ENCODE peak calls at places on chromosomes 11 and 22, in nine cellular contexts. One of them, this sample, is unnamed.
A peak's percentile ranks its signal among the peaks of the same experiment; 100 is the strongest.

GRCh38 chr11:102572537-102573220 is 42.1 kb upstream of the MMP7 start:
- DNase-seq in K562: no peak
- DNase-seq in SK-N-SH: no peak
- DNase-seq in HepG2: no peak
- DNase-seq in H1: no peak
- DNase-seq in upper lobe of left lung: no peak
- DNase-seq in suprapubic skin: no peak
- DNase-seq in stomach: no peak
- DNase-seq in sigmoid colon: no peak
- DNase-seq in this sample: no peak

GRCh38 chr11:17275376-17276235 is 933 bp upstream of the NUCB2 start:
- DNase-seq in sigmoid colon: no peak
- DNase-seq in HepG2: peak; percentile 48
- DNase-seq in upper lobe of left lung: no peak
- DNase-seq in SK-N-SH: no peak
- DNase-seq in K562: no peak
- DNase-seq in H1: no peak
- DNase-seq in stomach: no peak
- DNase-seq in suprapubic skin: no peak
- DNase-seq in this sample: no peak

GRCh38 chr11:87463486-87464102 is 425.9 kb downstream of the TMEM135 start:
- DNase-seq in SK-N-SH: peak; percentile 5
- DNase-seq in suprapubic skin: no peak
- DNase-seq in sigmoid colon: no peak
- DNase-seq in K562: peak; percentile 17
- DNase-seq in HepG2: peak; percentile 38
- DNase-seq in H1: no peak
- DNase-seq in upper lobe of left lung: no peak
- DNase-seq in stomach: no peak
- DNase-seq in this sample: no peak

GRCh38 chr11:127056338-127056971 is 55.9 kb upstream of the KIRREL3 start:
- DNase-seq in upper lobe of left lung: no peak
- DNase-seq in H1: no peak
- DNase-seq in sigmoid colon: no peak
- DNase-seq in stomach: no peak
- DNase-seq in HepG2: no peak
- DNase-seq in SK-N-SH: peak; percentile 29
- DNase-seq in K562: peak; percentile 18
- DNase-seq in suprapubic skin: no peak
- DNase-seq in this sample: no peak

GRCh38 chr22:42928969-42929837 is 72.1 kb upstream of the ARFGAP3 start:
- DNase-seq in upper lobe of left lung: no peak
- DNase-seq in H1: no peak
- DNase-seq in suprapubic skin: no peak
- DNase-seq in K562: no peak
- DNase-seq in sigmoid colon: no peak
- DNase-seq in HepG2: peak; percentile 73
- DNase-seq in SK-N-SH: no peak
- DNase-seq in stomach: no peak
- DNase-seq in this sample: no peak

GRCh38 chr11:116605543-116605942 is 167.2 kb downstream of the BUD13 start:
- DNase-seq in sigmoid colon: peak; percentile 20
- DNase-seq in HepG2: peak; percentile 58
- DNase-seq in SK-N-SH: no peak
- DNase-seq in suprapubic skin: no peak
- DNase-seq in stomach: peak; percentile 30
- DNase-seq in upper lobe of left lung: no peak
- DNase-seq in K562: peak; percentile 70
- DNase-seq in H1: peak; percentile 58
- DNase-seq in this sample: peak; percentile 19

GRCh38 chr11:76206327-76207081 is at the start of gene WNT11:
- DNase-seq in sigmoid colon: no peak
- DNase-seq in upper lobe of left lung: peak; percentile 93
- DNase-seq in H1: no peak
- DNase-seq in K562: peak; percentile 88
- DNase-seq in SK-N-SH: peak; percentile 84
- DNase-seq in suprapubic skin: no peak
- DNase-seq in HepG2: no peak
- DNase-seq in stomach: peak; percentile 71
- DNase-seq in this sample: peak; percentile 82

GRCh38 chr11:3615998-3616397 is 25.8 kb downstream of the ART5 start:
- DNase-seq in upper lobe of left lung: no peak
- DNase-seq in SK-N-SH: no peak
- DNase-seq in K562: no peak
- DNase-seq in H1: no peak
- DNase-seq in stomach: no peak
- DNase-seq in sigmoid colon: peak; percentile 28
- DNase-seq in HepG2: no peak
- DNase-seq in suprapubic skin: peak; percentile 40
- DNase-seq in this sample: no peak

GRCh38 chr11:9992306-9992705 is 301.7 kb downstream of the SBF2 start:
- DNase-seq in suprapubic skin: no peak
- DNase-seq in upper lobe of left lung: no peak
- DNase-seq in stomach: no peak
- DNase-seq in SK-N-SH: no peak
- DNase-seq in H1: no peak
- DNase-seq in K562: no peak
- DNase-seq in HepG2: no peak
- DNase-seq in sigmoid colon: no peak
- DNase-seq in this sample: no peak

GRCh38 chr22:24695958-24696511 is 78.5 kb downstream of the PIWIL3 start:
- DNase-seq in suprapubic skin: no peak
- DNase-seq in sigmoid colon: no peak
- DNase-seq in upper lobe of left lung: peak; percentile 77
- DNase-seq in K562: peak; percentile 36
- DNase-seq in H1: no peak
- DNase-seq in HepG2: no peak
- DNase-seq in stomach: peak; percentile 47
- DNase-seq in SK-N-SH: no peak
- DNase-seq in this sample: no peak

GRCh38 chr11:121614661-121615240 is 162.0 kb upstream of the SORL1-AS1 start:
- DNase-seq in stomach: no peak
- DNase-seq in K562: no peak
- DNase-seq in upper lobe of left lung: no peak
- DNase-seq in HepG2: no peak
- DNase-seq in sigmoid colon: no peak
- DNase-seq in suprapubic skin: no peak
- DNase-seq in SK-N-SH: no peak
- DNase-seq in H1: peak; percentile 39
- DNase-seq in this sample: no peak

GRCh38 chr11:108019870-108020540 is 11.3 kb downstream of the CUL5 start:
- DNase-seq in stomach: no peak
- DNase-seq in K562: peak; percentile 24
- DNase-seq in suprapubic skin: no peak
- DNase-seq in H1: no peak
- DNase-seq in upper lobe of left lung: no peak
- DNase-seq in HepG2: peak; percentile 8
- DNase-seq in SK-N-SH: no peak
- DNase-seq in sigmoid colon: no peak
- DNase-seq in this sample: no peak

GRCh38 chr22:37126383-37126782 is 16.9 kb upstream of the TMPRSS6 start:
- DNase-seq in suprapubic skin: no peak
- DNase-seq in SK-N-SH: no peak
- DNase-seq in sigmoid colon: no peak
- DNase-seq in stomach: no peak
- DNase-seq in HepG2: peak; percentile 20
- DNase-seq in upper lobe of left lung: no peak
- DNase-seq in K562: peak; percentile 52
- DNase-seq in H1: no peak
- DNase-seq in this sample: no peak

GRCh38 chr11:65662247-65662801 is 392 bp downstream of the RELA start:
- DNase-seq in HepG2: no peak
- DNase-seq in upper lobe of left lung: no peak
- DNase-seq in H1: no peak
- DNase-seq in suprapubic skin: peak; percentile 74
- DNase-seq in SK-N-SH: no peak
- DNase-seq in sigmoid colon: no peak
- DNase-seq in K562: no peak
- DNase-seq in stomach: no peak
- DNase-seq in this sample: no peak

GRCh38 chr11:65663634-65664200 is 1.0 kb upstream of the RELA start:
- DNase-seq in stomach: peak; percentile 57
- DNase-seq in SK-N-SH: peak; percentile 72
- DNase-seq in HepG2: no peak
- DNase-seq in K562: peak; percentile 66
- DNase-seq in upper lobe of left lung: peak; percentile 84
- DNase-seq in H1: no peak
- DNase-seq in suprapubic skin: peak; percentile 88
- DNase-seq in sigmoid colon: peak; percentile 92
- DNase-seq in this sample: peak; percentile 66

GRCh38 chr11:65662802-65663633 is at the start of gene RELA:
- DNase-seq in sigmoid colon: peak; percentile 98
- DNase-seq in suprapubic skin: peak; percentile 97
- DNase-seq in HepG2: peak; percentile 81
- DNase-seq in stomach: peak; percentile 93
- DNase-seq in H1: no peak
- DNase-seq in upper lobe of left lung: peak; percentile 98
- DNase-seq in K562: peak; percentile 94
- DNase-seq in SK-N-SH: peak; percentile 98
- DNase-seq in this sample: peak; percentile 93

GRCh38 chr11:65660038-65660437 is 2.7 kb downstream of the RELA start:
- DNase-seq in upper lobe of left lung: peak; percentile 23
- DNase-seq in suprapubic skin: no peak
- DNase-seq in HepG2: no peak
- DNase-seq in sigmoid colon: no peak
- DNase-seq in H1: no peak
- DNase-seq in stomach: no peak
- DNase-seq in SK-N-SH: no peak
- DNase-seq in K562: no peak
- DNase-seq in this sample: no peak

GRCh38 chr11:65661599-65662246 is 993 bp downstream of the RELA start:
- DNase-seq in suprapubic skin: no peak
- DNase-seq in H1: no peak
- DNase-seq in HepG2: no peak
- DNase-seq in K562: no peak
- DNase-seq in SK-N-SH: no peak
- DNase-seq in stomach: no peak
- DNase-seq in upper lobe of left lung: peak; percentile 84
- DNase-seq in sigmoid colon: peak; percentile 69
- DNase-seq in this sample: no peak
- TF ChIP-seq EP300 in suprapubic skin: no peak
- TF ChIP-seq EP300 in H1: no peak
- TF ChIP-seq EP300 in HepG2: no peak
- TF ChIP-seq EP300 in K562: no peak
- TF ChIP-seq EP300 in SK-N-SH: no peak
- TF ChIP-seq EP300 in stomach: no peak
- TF ChIP-seq EP300 in upper lobe of left lung: no peak
- TF ChIP-seq EP300 in sigmoid colon: no peak
- TF ChIP-seq EP300 in this sample: no peak

DNA sequence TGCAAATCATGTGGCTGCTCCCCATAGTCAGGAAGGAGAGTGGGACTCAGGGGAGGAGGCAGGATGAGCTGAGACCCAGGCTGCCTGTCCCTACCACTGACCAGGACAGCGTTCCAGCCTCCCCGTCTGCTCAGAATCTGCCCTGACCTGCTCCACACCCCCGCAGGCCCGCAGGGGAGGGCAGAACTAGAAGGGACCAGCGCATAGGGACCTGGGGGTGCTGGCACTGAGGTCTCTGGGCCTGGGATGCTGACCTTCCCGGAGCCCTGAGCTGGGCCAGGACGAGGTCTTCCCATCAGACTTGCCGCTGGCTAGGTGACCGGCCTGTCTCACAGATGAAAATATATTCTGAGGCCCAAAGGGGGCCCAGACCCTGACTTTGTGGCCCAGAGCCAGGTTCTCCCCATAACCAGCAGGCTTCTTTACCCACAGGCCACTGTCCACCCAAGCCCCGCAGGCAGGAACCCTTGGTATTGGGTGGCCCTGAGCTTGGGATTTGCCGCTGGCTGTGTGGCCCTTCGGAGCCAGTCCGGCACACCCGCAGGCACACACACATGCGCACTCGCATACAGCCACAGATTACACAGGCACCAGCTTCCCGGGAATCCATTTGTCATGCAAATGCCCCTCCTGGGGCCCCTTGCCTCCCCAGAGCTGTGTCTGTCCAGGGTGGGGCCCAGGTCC is 13.8 kb upstream of the PIM3 start:
- DNase-seq in SK-N-SH: no peak
- DNase-seq in suprapubic skin: no peak
- DNase-seq in stomach: peak; percentile 81
- DNase-seq in K562: no peak
- DNase-seq in H1: no peak
- DNase-seq in sigmoid colon: no peak
- DNase-seq in upper lobe of left lung: peak; percentile 45
- DNase-seq in HepG2: peak; percentile 75
- DNase-seq in this sample: peak; percentile 69
- H3K4me3 ChIP-seq in SK-N-SH: no peak overlapping the region
- H3K4me3 ChIP-seq in suprapubic skin: peak overlapping the region; percentile 39
- H3K4me3 ChIP-seq in stomach: peak overlapping the region; percentile 52
- H3K4me3 ChIP-seq in K562: no peak overlapping the region
- H3K4me3 ChIP-seq in H1: no peak overlapping the region
- H3K4me3 ChIP-seq in sigmoid colon: no peak overlapping the region
- H3K4me3 ChIP-seq in upper lobe of left lung: no peak overlapping the region
- H3K4me3 ChIP-seq in HepG2: peak overlapping the region; percentile 40
- H3K4me3 ChIP-seq in this sample: peak overlapping the region; percentile 44

GRCh38 chr11:65116370-65117205 is 913 bp downstream of the ZNHIT2 start:
- DNase-seq in HepG2: no peak
- DNase-seq in suprapubic skin: peak; percentile 79
- DNase-seq in H1: no peak
- DNase-seq in upper lobe of left lung: peak; percentile 91
- DNase-seq in stomach: peak; percentile 42
- DNase-seq in K562: no peak
- DNase-seq in SK-N-SH: peak; percentile 58
- DNase-seq in sigmoid colon: peak; percentile 70
- DNase-seq in this sample: no peak
- TF ChIP-seq POLR2AphosphoS5 in HepG2: no peak
- TF ChIP-seq POLR2AphosphoS5 in suprapubic skin: no peak
- TF ChIP-seq POLR2AphosphoS5 in H1: peak; percentile 74
- TF ChIP-seq POLR2AphosphoS5 in upper lobe of left lung: no peak
- TF ChIP-seq POLR2AphosphoS5 in stomach: no peak
- TF ChIP-seq POLR2AphosphoS5 in K562: no peak
- TF ChIP-seq POLR2AphosphoS5 in SK-N-SH: peak; percentile 42
- TF ChIP-seq POLR2AphosphoS5 in sigmoid colon: no peak
- TF ChIP-seq POLR2AphosphoS5 in this sample: no peak

DNA sequence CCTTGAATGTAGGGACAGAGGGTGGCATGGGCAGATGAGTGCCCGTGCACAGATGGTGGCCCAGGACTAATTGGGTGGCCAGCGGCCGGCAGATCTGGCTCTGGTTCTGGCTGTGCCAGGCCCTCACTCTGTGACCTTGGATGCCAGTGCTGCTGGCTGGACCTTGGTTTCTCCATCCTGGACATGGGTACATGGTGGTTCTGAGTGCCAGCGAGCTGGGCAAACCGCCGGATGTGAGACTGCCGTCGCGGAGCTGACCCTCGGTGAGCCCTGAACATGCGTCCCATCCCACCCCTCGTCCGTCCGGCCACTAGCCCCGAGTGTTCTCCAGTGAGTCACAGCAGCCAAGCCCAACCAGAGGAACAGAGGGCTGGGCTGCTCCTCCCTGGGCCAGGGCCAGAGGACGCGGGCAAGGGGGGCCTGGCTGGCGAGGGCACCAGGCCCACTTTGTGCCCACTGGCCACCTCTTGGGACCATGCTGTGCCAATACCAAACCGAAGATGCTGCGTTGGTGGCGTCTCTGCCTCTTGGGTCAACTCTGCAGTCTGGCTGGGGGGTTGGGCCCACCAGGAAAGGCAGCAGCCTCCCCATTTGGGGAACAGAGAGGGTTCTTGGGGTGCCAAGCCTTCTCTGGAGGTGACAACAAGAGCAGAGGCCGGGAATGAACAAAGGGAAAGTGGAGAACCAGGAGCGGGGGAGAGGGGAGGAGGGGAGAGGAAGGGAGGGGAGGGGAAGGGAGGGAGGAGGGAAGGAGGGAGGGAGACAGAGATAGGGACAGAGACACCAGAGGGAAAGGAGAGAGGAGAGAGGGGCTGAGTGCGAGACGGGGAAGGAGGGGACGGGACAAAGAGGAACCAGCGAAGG is 10.7 kb downstream of the LSP1 start:
- DNase-seq in sigmoid colon: peak; percentile 94
- DNase-seq in H1: no peak
- DNase-seq in upper lobe of left lung: peak; percentile 90
- DNase-seq in SK-N-SH: peak; percentile 86
- DNase-seq in HepG2: peak; percentile 29
- DNase-seq in K562: peak; percentile 62
- DNase-seq in suprapubic skin: peak; percentile 95
- DNase-seq in stomach: peak; percentile 75
- DNase-seq in this sample: peak; percentile 66
- TF ChIP-seq EP300 in sigmoid colon: no peak
- TF ChIP-seq EP300 in H1: no peak
- TF ChIP-seq EP300 in upper lobe of left lung: no peak
- TF ChIP-seq EP300 in SK-N-SH: no peak
- TF ChIP-seq EP300 in HepG2: no peak
- TF ChIP-seq EP300 in K562: no peak
- TF ChIP-seq EP300 in suprapubic skin: no peak
- TF ChIP-seq EP300 in stomach: no peak
- TF ChIP-seq EP300 in this sample: no peak

This sample was measured in transverse colon.